ENCODE peak calls at places on chromosomes 11 and 22, in seven cellular contexts. X, I, G, F, D, E and M are unnamed samples.

GRCh38 chr22:23060612-23061400 is 9.5 kb upstream of the GNAZ start:
- DNase-seq in X (no peak), I (no peak), G (no peak), F (no peak), D (peak), E (no peak), M (peak)

GRCh38 chr11:108592591-108593213 is 866 bp downstream of the EXPH5 start:
- DNase-seq in X (peak), I (peak), G (peak), F (peak), D (peak), E (no peak), M (peak)

GRCh38 chr11:19519912-19520641 is 192.6 kb upstream of the NAV2 start:
- DNase-seq in X (peak), I (no peak), G (no peak), F (no peak), D (no peak), E (peak), M (no peak)

GRCh38 chr11:93654266-93654665 is 7.2 kb upstream of the CEP295 start:
- DNase-seq in X (no peak), I (no peak), G (no peak), F (no peak), D (no peak), E (no peak), M (no peak)

GRCh38 chr11:67024966-67025365 is 2.0 kb downstream of the SYT12 start:
- DNase-seq in X (peak), I (no peak), G (no peak), F (no peak), D (no peak), E (no peak), M (no peak)

GRCh38 chr11:91085985-91086384 is 863.1 kb upstream of the CHORDC1 start:
- DNase-seq in X (no peak), I (no peak), G (no peak), F (no peak), D (no peak), E (no peak), M (no peak)

GRCh38 chr22:29394931-29395581 is 6.7 kb upstream of the AP1B1 start:
- DNase-seq in X (peak), I (peak), G (peak), F (peak), D (peak), E (peak), M (peak)

GRCh38 chr11:110337570-110338193 is 41.3 kb upstream of the RDX start:
- DNase-seq in X (peak), I (no peak), G (no peak), F (no peak), D (no peak), E (no peak), M (no peak)

GRCh38 chr22:35605787-35606492 is 11.2 kb downstream of the MB start:
- DNase-seq in X (no peak), I (no peak), G (no peak), F (no peak), D (no peak), E (no peak), M (peak)

GRCh38 chr11:61911701-61912529 is 5.5 kb downstream of the RAB3IL1 start:
- DNase-seq in X (no peak), I (no peak), G (no peak), F (no peak), D (no peak), E (no peak), M (peak)

GRCh38 chr11:117877120-117877784 is 794 bp upstream of the FXYD6 start:
- DNase-seq in X (no peak), I (no peak), G (no peak), F (no peak), D (no peak), E (peak), M (no peak)

GRCh38 chr11:128236506-128237498 is 350.6 kb downstream of the ETS1 start:
- DNase-seq in X (no peak), I (no peak), G (no peak), F (no peak), D (no peak), E (no peak), M (no peak)

GRCh38 chr11:6319879-6320410 is 356 bp downstream of the CAVIN3 start:
- DNase-seq in X (peak), I (peak), G (no peak), F (no peak), D (peak), E (no peak), M (peak)

GRCh38 chr11:63032451-63032850 is 16.8 kb upstream of the SLC22A8 start:
- DNase-seq in X (no peak), I (no peak), G (no peak), F (no peak), D (no peak), E (no peak), M (no peak)

GRCh38 chr11:69443968-69444364 is 37.5 kb upstream of the LINC01488 start:
- DNase-seq in X (no peak), I (no peak), G (no peak), F (no peak), D (no peak), E (no peak), M (peak)

GRCh38 chr11:3206128-3206921 is 12.3 kb downstream of the MRGPRG start:
- DNase-seq in X (no peak), I (no peak), G (no peak), F (no peak), D (no peak), E (no peak), M (peak)